ENCODE peak calls at places on chromosomes 1 and 21, in four cellular contexts. One of them, this sample, is unnamed.

GRCh38 chr1:241362350-241362749 is 5.3 kb upstream of the RGS7 start:
- DNase-seq in CD8-positive, alpha-beta T cell: no peak
- DNase-seq in WTC11: no peak
- DNase-seq in CD4-positive, alpha-beta T cell: no peak
- DNase-seq in this sample: no peak

GRCh38 chr1:56808385-56808784 is 10.8 kb downstream of the FYB2 start:
- DNase-seq in CD8-positive, alpha-beta T cell: no peak
- DNase-seq in WTC11: no peak
- DNase-seq in CD4-positive, alpha-beta T cell: no peak
- DNase-seq in this sample: no peak

GRCh38 chr1:54017979-54018378 is at the start of gene LDLRAD1:
- DNase-seq in CD8-positive, alpha-beta T cell: no peak
- DNase-seq in WTC11: no peak
- DNase-seq in CD4-positive, alpha-beta T cell: no peak
- DNase-seq in this sample: no peak

GRCh38 chr1:75014250-75014649 is 119.9 kb upstream of the LHX8 start:
- DNase-seq in CD8-positive, alpha-beta T cell: no peak
- DNase-seq in WTC11: no peak
- DNase-seq in CD4-positive, alpha-beta T cell: no peak
- DNase-seq in this sample: no peak

GRCh38 chr1:233668725-233669294 is 54.9 kb downstream of the KCNK1 start:
- DNase-seq in CD8-positive, alpha-beta T cell: no peak
- DNase-seq in WTC11: no peak
- DNase-seq in CD4-positive, alpha-beta T cell: no peak
- DNase-seq in this sample: no peak

GRCh38 chr1:152515454-152515823 is 1.2 kb downstream of the CRCT1 start:
- DNase-seq in CD8-positive, alpha-beta T cell: no peak
- DNase-seq in WTC11: no peak
- DNase-seq in CD4-positive, alpha-beta T cell: no peak
- DNase-seq in this sample: no peak

GRCh38 chr1:234488054-234488953 is 9.3 kb upstream of the TARBP1 start:
- DNase-seq in CD8-positive, alpha-beta T cell: no peak
- DNase-seq in WTC11: no peak
- DNase-seq in CD4-positive, alpha-beta T cell: no peak
- DNase-seq in this sample: no peak

GRCh38 chr1:8598060-8598724 is 219.2 kb downstream of the RERE start:
- DNase-seq in CD8-positive, alpha-beta T cell: no peak
- DNase-seq in WTC11: no peak
- DNase-seq in CD4-positive, alpha-beta T cell: no peak
- DNase-seq in this sample: no peak

GRCh38 chr21:39182484-39183271 is 573 bp downstream of the PSMG1 start:
- DNase-seq in CD8-positive, alpha-beta T cell: no peak
- DNase-seq in WTC11: no peak
- DNase-seq in CD4-positive, alpha-beta T cell: no peak
- DNase-seq in this sample: no peak

GRCh38 chr21:40531016-40531415 is 315.9 kb downstream of the DSCAM start:
- DNase-seq in CD8-positive, alpha-beta T cell: no peak
- DNase-seq in WTC11: no peak
- DNase-seq in CD4-positive, alpha-beta T cell: no peak
- DNase-seq in this sample: no peak

GRCh38 chr1:68273530-68273929 is 41.2 kb upstream of the WLS start:
- DNase-seq in CD8-positive, alpha-beta T cell: no peak
- DNase-seq in WTC11: no peak
- DNase-seq in CD4-positive, alpha-beta T cell: no peak
- DNase-seq in this sample: no peak

GRCh38 chr1:114033961-114034360 is 54.7 kb downstream of the OLFML3 start:
- DNase-seq in CD8-positive, alpha-beta T cell: no peak
- DNase-seq in WTC11: no peak
- DNase-seq in CD4-positive, alpha-beta T cell: no peak
- DNase-seq in this sample: no peak

GRCh38 chr1:114034561-114035303 is 55.5 kb downstream of the OLFML3 start:
- DNase-seq in CD8-positive, alpha-beta T cell: no peak
- DNase-seq in WTC11: no peak
- DNase-seq in CD4-positive, alpha-beta T cell: no peak
- DNase-seq in this sample: no peak

GRCh38 chr1:114035304-114035700 is 56.0 kb downstream of the OLFML3 start:
- DNase-seq in CD8-positive, alpha-beta T cell: no peak
- DNase-seq in WTC11: no peak
- DNase-seq in CD4-positive, alpha-beta T cell: no peak
- DNase-seq in this sample: no peak

GRCh38 chr1:114032271-114033218 is 53.3 kb downstream of the OLFML3 start:
- DNase-seq in CD8-positive, alpha-beta T cell: no peak
- DNase-seq in WTC11: peak
- DNase-seq in CD4-positive, alpha-beta T cell: no peak
- DNase-seq in this sample: no peak

GRCh38 chr1:114033219-114033706 is 54.0 kb downstream of the OLFML3 start:
- DNase-seq in CD8-positive, alpha-beta T cell: no peak
- DNase-seq in WTC11: peak
- DNase-seq in CD4-positive, alpha-beta T cell: no peak
- DNase-seq in this sample: no peak
- TF ChIP-seq CTCF in CD8-positive, alpha-beta T cell: peak
- TF ChIP-seq CTCF in WTC11: peak
- TF ChIP-seq CTCF in CD4-positive, alpha-beta T cell: peak
- TF ChIP-seq CTCF in this sample: peak

DNA sequence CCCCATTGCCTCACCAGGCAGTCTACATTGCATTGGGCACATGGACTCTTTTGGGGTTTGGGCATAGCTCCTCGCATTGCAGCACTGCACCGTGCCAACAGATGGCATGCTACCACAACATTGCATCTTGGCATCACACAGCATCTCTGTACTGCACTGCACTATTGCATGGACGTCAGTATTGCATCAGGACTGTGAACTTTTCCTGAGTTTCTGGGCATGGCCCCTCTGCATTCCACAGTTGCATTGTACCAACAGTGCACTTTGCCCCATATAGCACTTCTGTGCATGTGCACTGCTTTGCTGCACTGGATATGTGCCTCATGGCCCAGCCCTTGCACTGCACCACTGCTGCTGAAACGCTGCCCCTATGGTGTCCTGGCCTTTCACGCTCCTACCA is 9.6 kb downstream of the PTPRU start:
- DNase-seq in CD8-positive, alpha-beta T cell: no peak
- DNase-seq in WTC11: no peak
- DNase-seq in CD4-positive, alpha-beta T cell: no peak
- DNase-seq in this sample: no peak
- TF ChIP-seq CTCF in CD8-positive, alpha-beta T cell: no peak
- TF ChIP-seq CTCF in WTC11: no peak
- TF ChIP-seq CTCF in CD4-positive, alpha-beta T cell: no peak
- TF ChIP-seq CTCF in this sample: no peak

GRCh38 chr1:155086856-155087535 is 8.4 kb downstream of the EFNA3 start:
- DNase-seq in CD8-positive, alpha-beta T cell: no peak
- DNase-seq in WTC11: peak
- DNase-seq in CD4-positive, alpha-beta T cell: no peak
- DNase-seq in this sample: no peak
- TF ChIP-seq CTCF in CD8-positive, alpha-beta T cell: no peak
- TF ChIP-seq CTCF in WTC11: no peak
- TF ChIP-seq CTCF in CD4-positive, alpha-beta T cell: no peak
- TF ChIP-seq CTCF in this sample: no peak

DNA sequence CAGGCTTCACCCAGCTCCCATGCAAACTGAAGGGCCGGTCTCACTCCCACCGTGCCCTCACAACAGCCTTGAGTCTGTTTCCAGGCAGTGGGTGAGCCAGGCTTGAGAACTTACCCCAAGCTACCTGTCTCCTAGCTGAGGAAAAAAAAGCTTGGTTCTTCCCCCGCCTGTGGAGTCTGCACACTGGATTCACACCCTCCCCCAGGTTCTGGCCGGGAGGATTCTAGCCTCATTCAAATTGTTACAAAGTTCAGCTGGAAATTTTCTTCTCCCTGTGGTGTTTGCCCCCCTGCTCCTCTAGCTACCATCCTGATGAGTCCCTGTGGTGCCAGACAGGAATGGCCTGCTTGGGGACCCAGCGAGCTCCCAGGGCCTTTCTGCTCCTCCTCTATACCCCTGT is 471.7 kb downstream of the AGBL4 start:
- DNase-seq in CD8-positive, alpha-beta T cell: no peak
- DNase-seq in WTC11: no peak
- DNase-seq in CD4-positive, alpha-beta T cell: no peak
- DNase-seq in this sample: no peak
- TF ChIP-seq CTCF in CD8-positive, alpha-beta T cell: no peak
- TF ChIP-seq CTCF in WTC11: no peak
- TF ChIP-seq CTCF in CD4-positive, alpha-beta T cell: no peak
- TF ChIP-seq CTCF in this sample: no peak